ENCODE peak calls at places on chromosomes 4 and X, in eight cellular contexts. S, M, C, K, R, I, J and D are unnamed samples.

GRCh38 chrX:68681443-68681941 is 34.0 kb downstream of the STARD8 start:
- DNase-seq in S (peak), M (peak), C (no peak), K (no peak), R (no peak), I (no peak), J (peak), D (no peak)

GRCh38 chr4:106986486-106986885 is 49.6 kb downstream of the DKK2 start:
- DNase-seq in S (peak), M (no peak), C (no peak), K (no peak), R (no peak), I (no peak), J (peak), D (no peak)

GRCh38 chr4:104488151-104488550 is 6.5 kb downstream of the CXXC4 start:
- DNase-seq in S (no peak), M (no peak), C (no peak), K (no peak), R (no peak), I (no peak), J (no peak), D (no peak)

GRCh38 chr4:4860803-4861591 is 1.5 kb downstream of the MSX1 start:
- DNase-seq in S (peak), M (peak), C (no peak), K (no peak), R (peak), I (no peak), J (no peak), D (no peak)

GRCh38 chr4:138727704-138728103 is 287.9 kb upstream of the NOCT start:
- DNase-seq in S (no peak), M (peak), C (no peak), K (no peak), R (no peak), I (no peak), J (no peak), D (no peak)

GRCh38 chrX:12210921-12211320 is 72.6 kb downstream of the FRMPD4 start:
- DNase-seq in S (no peak), M (peak), C (no peak), K (no peak), R (no peak), I (no peak), J (peak), D (no peak)

GRCh38 chr4:102455750-102456149 is 45.4 kb upstream of the NFKB1 start:
- DNase-seq in S (no peak), M (no peak), C (no peak), K (no peak), R (no peak), I (no peak), J (no peak), D (no peak)

GRCh38 chr4:174111350-174111888 is 172.0 kb downstream of the FBXO8 start:
- DNase-seq in S (no peak), M (no peak), C (no peak), K (no peak), R (no peak), I (no peak), J (no peak), D (no peak)

GRCh38 chr4:106370214-106370613 is 1.6 kb upstream of the GIMD1 start:
- DNase-seq in S (no peak), M (no peak), C (no peak), K (no peak), R (no peak), I (no peak), J (no peak), D (no peak)

GRCh38 chrX:100673397-100673953 is 29.5 kb downstream of the SRPX2 start:
- DNase-seq in S (peak), M (peak), C (no peak), K (no peak), R (no peak), I (no peak), J (peak), D (no peak)

DNA sequence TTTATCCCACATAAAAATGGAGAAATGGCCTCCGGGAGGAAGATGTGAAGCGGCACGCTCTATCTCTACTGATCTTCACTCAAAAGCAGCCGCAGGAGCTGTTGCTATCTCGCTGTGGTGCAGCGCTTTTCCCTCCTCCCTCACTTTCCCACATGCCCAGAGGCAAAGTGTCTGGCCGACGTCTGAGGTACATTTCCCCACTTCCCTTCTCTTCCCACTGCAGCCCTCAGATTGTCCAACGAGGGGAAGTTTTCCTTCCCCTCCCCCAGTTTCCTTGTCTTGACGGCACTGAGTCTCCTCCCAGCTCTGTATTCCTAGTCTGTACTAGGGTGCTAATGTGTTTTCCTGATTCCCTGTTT is 662 bp upstream of the COL25A1 start:
- DNase-seq in S (no peak), M (peak), C (no peak), K (no peak), R (peak), I (no peak), J (no peak), D (no peak)
- H3K4me3 ChIP-seq in S (peak), M (peak), C (peak), K (peak), R (peak), I (peak), J (peak), D (peak)

GRCh38 chr4:6689506-6689960 is 4.1 kb upstream of the S100P start:
- DNase-seq in S (no peak), M (no peak), C (no peak), K (peak), R (no peak), I (no peak), J (no peak), D (no peak)

GRCh38 chr4:6686104-6686787 is 7.4 kb upstream of the S100P start:
- DNase-seq in S (no peak), M (no peak), C (no peak), K (no peak), R (no peak), I (no peak), J (no peak), D (no peak)

GRCh38 chr4:6692379-6692778 is 1.3 kb upstream of the S100P start:
- DNase-seq in S (no peak), M (no peak), C (no peak), K (no peak), R (no peak), I (no peak), J (no peak), D (no peak)

GRCh38 chr4:6687947-6688878 is 5.5 kb upstream of the S100P start:
- DNase-seq in S (no peak), M (no peak), C (no peak), K (no peak), R (no peak), I (no peak), J (no peak), D (no peak)

GRCh38 chr4:6688879-6689505 is 4.7 kb upstream of the S100P start:
- DNase-seq in S (peak), M (peak), C (no peak), K (peak), R (no peak), I (no peak), J (peak), D (peak)
- TF ChIP-seq CTCF in S (peak), M (peak), C (no peak), K (no peak), R (no peak), I (no peak), J (peak), D (no peak)

DNA sequence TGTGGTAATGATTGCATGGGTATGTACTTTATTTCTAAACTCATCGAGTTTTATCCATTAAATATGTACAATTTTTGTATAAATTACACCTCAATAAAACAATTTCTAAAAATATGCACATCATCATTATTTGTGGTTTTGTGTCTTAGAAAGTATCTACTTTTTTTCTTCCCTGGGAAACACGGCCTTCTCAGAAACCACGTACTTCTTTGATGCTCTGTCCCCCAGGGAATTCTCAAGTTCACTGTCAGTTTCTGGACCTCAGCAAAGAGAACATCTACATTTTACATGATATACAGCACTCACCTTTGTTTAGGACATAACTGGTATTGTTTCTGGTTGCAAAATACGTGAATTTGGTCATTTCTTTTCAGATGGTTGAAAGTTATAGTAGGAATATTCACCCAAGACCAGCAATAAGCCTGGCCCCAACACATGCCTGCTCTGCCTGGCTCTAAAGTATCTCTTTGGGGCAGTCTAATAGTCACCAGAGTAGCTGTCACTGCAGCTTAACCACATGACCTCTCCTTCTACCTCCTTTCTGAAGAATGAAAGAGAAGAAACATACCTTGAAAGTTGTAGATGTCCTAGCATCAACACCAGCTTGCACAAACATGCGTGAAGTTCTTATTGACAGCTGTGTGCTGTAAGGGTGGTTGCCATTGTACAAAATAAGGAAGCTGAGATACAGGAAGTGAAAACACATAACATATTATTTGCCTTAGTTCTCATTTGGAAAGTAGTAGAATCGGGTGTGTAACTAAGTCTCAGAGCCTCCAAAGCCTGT is 48.4 kb upstream of the SPANXN4 start:
- DNase-seq in S (no peak), M (no peak), C (no peak), K (no peak), R (no peak), I (no peak), J (no peak), D (no peak)
- H3K27ac ChIP-seq in S (no peak), M (no peak), C (no peak), K (no peak), R (no peak), I (no peak), J (no peak), D (no peak)

GRCh38 chr4:61890321-61890720 is 690.2 kb downstream of the ADGRL3 start:
- DNase-seq in S (no peak), M (no peak), C (no peak), K (no peak), R (no peak), I (no peak), J (no peak), D (no peak)

GRCh38 chr4:61886180-61886579 is 686.1 kb downstream of the ADGRL3 start:
- DNase-seq in S (no peak), M (no peak), C (no peak), K (no peak), R (no peak), I (no peak), J (no peak), D (no peak)

GRCh38 chr4:61891953-61892352 is 691.8 kb downstream of the ADGRL3 start:
- DNase-seq in S (no peak), M (no peak), C (no peak), K (no peak), R (no peak), I (no peak), J (no peak), D (no peak)

DNA sequence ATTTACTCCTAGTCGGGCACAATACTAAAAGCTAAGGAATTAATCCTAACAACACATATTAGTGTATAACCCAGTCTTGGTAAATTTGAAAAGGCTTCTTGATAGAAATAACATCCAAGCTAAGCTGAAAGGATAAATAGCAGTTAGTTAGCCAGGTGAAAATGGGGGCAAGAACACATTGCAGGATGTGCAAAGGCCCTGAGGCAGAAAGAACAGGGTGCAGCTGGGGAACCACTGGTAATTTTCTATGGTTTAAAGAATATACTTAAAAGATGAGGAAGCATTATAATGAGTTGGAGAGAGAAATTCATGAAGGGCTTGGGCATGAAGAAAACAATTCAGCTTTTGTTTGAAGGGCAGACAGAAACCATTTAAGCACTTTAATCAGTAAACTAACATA is 689.0 kb downstream of the ADGRL3 start:
- DNase-seq in S (no peak), M (no peak), C (no peak), K (no peak), R (no peak), I (no peak), J (no peak), D (no peak)
- H3K4me3 ChIP-seq in S (no peak), M (no peak), C (no peak), K (no peak), R (no peak), I (no peak), J (no peak), D (no peak)

DNA sequence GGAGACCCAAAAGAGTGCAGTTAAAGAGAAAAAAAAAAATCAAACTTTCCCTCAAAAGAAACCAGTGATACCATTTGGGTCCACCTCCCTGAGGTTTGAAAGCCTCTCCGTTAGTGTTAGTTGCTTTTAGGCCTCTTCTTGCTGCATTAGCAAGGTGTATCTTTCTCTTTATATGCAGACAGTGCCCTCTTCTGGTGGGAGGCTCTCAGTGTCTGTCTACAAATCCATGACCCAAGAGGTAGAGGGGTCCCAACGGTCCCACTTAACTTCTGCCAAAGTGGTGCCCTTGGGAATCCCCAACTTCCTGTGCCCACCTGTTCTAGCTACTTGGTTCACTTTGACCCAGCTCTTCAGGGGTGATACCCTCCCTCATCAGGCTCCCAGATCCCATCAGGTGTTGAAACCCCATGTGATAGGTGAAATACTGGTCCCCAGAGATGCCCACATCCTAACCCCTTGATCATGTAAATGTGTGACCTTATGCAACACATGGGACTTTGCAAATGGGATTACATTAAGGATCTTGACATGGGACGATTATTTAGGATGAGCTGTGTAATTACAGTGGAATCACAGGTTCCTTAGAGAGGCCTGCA is 63.7 kb upstream of the CD99 start:
- DNase-seq in S (peak), M (peak), C (no peak), K (no peak), R (no peak), I (peak), J (peak), D (no peak)
- TF ChIP-seq CTCF in S (peak), M (peak), C (peak), K (peak), R (peak), I (peak), J (peak), D (no peak)

DNA sequence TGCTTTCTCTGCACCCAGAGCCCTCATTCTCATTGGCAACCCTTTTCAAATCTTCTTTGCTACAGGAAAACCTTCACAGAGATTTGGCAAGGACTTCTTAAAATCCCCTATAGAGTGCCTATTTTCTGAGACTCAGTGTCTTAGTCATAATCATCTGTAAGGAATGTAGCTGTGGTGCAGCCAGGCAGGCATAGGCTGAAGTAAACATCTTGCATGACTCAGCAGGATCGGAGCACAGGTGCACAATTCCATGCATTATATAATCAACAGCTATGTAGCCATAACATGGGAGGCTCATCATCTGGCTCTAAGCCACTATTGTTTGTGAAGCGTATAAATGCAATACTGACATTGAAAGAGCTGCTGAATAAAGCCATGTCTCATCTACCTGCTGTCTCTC is 368.8 kb downstream of the MAGEE1 start:
- DNase-seq in S (no peak), M (no peak), C (no peak), K (no peak), R (no peak), I (no peak), J (peak), D (no peak)
- H3K27ac ChIP-seq in S (no peak), M (no peak), C (no peak), K (no peak), R (no peak), I (no peak), J (no peak), D (no peak)

DNA sequence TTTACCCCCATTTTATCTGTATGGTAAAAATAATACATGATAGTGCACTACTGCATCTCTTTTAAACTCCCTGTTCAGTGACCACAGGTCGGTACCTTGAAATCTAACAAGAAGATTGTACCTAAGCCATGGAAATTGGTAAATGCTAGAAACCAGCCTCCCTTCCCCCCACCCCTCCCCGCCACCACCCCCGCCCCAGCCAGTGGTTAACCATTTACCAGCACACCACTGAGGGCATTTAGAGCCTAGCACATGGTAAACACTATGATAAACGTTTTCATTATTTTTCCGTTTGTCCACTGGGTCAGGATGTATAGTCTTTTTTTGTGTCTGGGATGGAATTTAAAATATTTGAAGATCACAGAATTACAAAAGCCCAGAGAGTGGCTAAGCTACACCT is 704 bp upstream of the FTSJ1 start:
- DNase-seq in S (no peak), M (no peak), C (no peak), K (no peak), R (no peak), I (no peak), J (no peak), D (no peak)
- H3K4me3 ChIP-seq in S (peak), M (peak), C (peak), K (peak), R (peak), I (peak), J (peak), D (peak)

DNA sequence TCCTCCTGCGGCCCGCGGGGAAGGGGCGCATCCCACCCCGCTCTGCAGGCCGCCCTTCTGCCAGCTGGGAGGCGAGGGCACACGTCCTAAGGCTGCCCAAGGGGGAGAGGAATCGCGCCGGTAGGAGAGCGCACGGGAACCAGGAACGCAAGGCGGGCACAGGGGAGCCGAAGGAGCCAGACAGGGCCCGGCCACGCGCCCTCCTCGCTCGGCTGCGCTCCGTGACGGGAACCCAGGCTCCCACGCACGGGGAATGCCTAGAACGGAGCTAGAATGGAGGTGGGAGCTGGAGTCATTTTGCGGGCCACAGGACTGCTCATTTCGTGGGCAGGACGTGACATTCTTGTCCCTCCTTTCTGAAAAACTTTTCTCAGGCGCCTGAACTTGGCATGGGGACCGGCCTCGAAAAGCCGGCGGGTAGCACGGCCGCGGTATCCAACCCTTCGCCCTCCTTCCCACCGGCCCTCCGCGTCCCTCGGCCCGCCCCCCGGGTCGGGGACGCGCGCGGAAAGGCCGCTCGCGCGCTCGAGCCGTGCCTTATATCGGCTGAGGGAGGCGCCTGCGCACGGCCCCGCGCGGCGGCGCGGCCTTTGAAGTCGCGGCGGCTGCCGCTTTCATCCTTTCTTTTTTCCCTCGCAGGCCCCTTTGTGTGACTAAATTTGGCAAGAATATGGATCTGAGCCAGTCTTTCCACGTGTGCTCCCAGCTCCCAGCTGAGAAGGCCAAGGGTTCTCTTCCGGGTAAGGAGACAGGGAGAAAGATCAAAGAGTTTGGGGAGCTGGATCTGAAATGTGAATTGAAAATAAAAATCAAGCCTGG is 4.3 kb upstream of the LEF1 start:
- DNase-seq in S (no peak), M (peak), C (no peak), K (no peak), R (no peak), I (no peak), J (peak), D (no peak)
- TF ChIP-seq CTCF in S (peak), M (no peak), C (no peak), K (no peak), R (no peak), I (no peak), J (no peak), D (no peak)